ENCODE peak calls at places on chromosome 4, in six cellular contexts. K is stimulated activated CD4-positive, alpha-beta T cell treated with anti-CD3 and anti-CD28 coated beads, Interleukin-15, amount 100 ng/mL, for 1 hour; X is T-helper 1 cell; D is right cardiac atrium; H is neuronal stem cell; F is WERI-Rb-1. G is an unnamed sample.

GRCh38 chr4:112516401-112517066 is 554 bp upstream of the NEUROG2 start:
- DNase-seq in K (no peak), X (no peak), D (peak), H (peak), F (peak), G (no peak)

GRCh38 chr4:184802203-184803015 is 23.4 kb downstream of the ACSL1 start:
- DNase-seq in K (no peak), X (no peak), D (no peak), H (no peak), F (no peak), G (no peak)

GRCh38 chr4:47526281-47526680 is 41.2 kb downstream of the ATP10D start:
- DNase-seq in K (no peak), X (no peak), D (no peak), H (no peak), F (no peak), G (no peak)

GRCh38 chr4:56139241-56139827 is 190.6 kb downstream of the CEP135 start:
- DNase-seq in K (no peak), X (no peak), D (no peak), H (no peak), F (no peak), G (no peak)

GRCh38 chr4:113784497-113785254 is 23.1 kb upstream of the CAMK2D start:
- DNase-seq in K (no peak), X (no peak), D (no peak), H (no peak), F (no peak), G (no peak)

GRCh38 chr4:157980158-157980557 is 192.7 kb downstream of the GASK1B start:
- DNase-seq in K (no peak), X (no peak), D (no peak), H (no peak), F (no peak), G (no peak)

GRCh38 chr4:38050560-38051350 is 90.6 kb downstream of the PTTG2 start:
- DNase-seq in K (no peak), X (no peak), D (peak), H (no peak), F (no peak), G (no peak)

GRCh38 chr4:112910109-112910736 is 139.2 kb upstream of the ANK2 start:
- DNase-seq in K (no peak), X (no peak), D (no peak), H (no peak), F (no peak), G (no peak)

GRCh38 chr4:70651864-70652506 is 14.3 kb downstream of the JCHAIN start:
- DNase-seq in K (no peak), X (peak), D (no peak), H (peak), F (no peak), G (no peak)

GRCh38 chr4:81260443-81261102 is 45.6 kb upstream of the PRKG2 start:
- DNase-seq in K (no peak), X (no peak), D (no peak), H (no peak), F (no peak), G (no peak)

GRCh38 chr4:167234388-167234881 is at the start of gene SPOCK3:
- DNase-seq in K (no peak), X (peak), D (peak), H (peak), F (peak), G (no peak)

GRCh38 chr4:3225946-3226345 is 23.0 kb upstream of the MSANTD1 start:
- DNase-seq in K (no peak), X (no peak), D (no peak), H (no peak), F (no peak), G (no peak)

GRCh38 chr4:179625391-179625790 is 2183.2 kb upstream of the AGA start:
- DNase-seq in K (no peak), X (no peak), D (no peak), H (no peak), F (no peak), G (no peak)

GRCh38 chr4:151529187-151529586 is 120.2 kb downstream of the FHIP1A start:
- DNase-seq in K (no peak), X (no peak), D (no peak), H (no peak), F (peak), G (no peak)

G was measured in activated CD4-positive, alpha-beta T cell treated with anti-CD3 and anti-CD28 coated beads for 1 hour.